ENCODE peak calls at places on chromosome 3, in nine cellular contexts. M is Peyer's patch, T is ascending aorta, Z is esophagus muscularis mucosa, O is uterus, W is IMR-90, B is pancreas, E is right cardiac atrium, H is aorta. L is an unnamed sample.
A peak's percentile ranks its signal among the peaks of the same experiment; 100 is the strongest.

GRCh38 chr3:160330111-160330510 is 68.9 kb downstream of the IFT80 start:
- DNase-seq in E (no peak), B (no peak), W (no peak), H (no peak), O (no peak), Z (no peak), T (no peak), M (no peak), L (no peak)

GRCh38 chr3:125187599-125187910 is 25.0 kb downstream of the SLC12A8 start:
- DNase-seq in Z (no peak), O (no peak), M (no peak), W (no peak), B (no peak), T (no peak), E (no peak), H (no peak), L (no peak)

GRCh38 chr3:141686477-141687280 is 51.4 kb upstream of the RNF7 start:
- DNase-seq in Z (no peak), H (peak; percentile 75), W (peak; percentile 72), M (no peak), O (peak; percentile 59), E (peak; percentile 87), B (no peak), T (peak; percentile 73), L (no peak)

GRCh38 chr3:126197854-126198584 is 17.6 kb upstream of the ALDH1L1 start:
- DNase-seq in H (peak; percentile 79), M (peak; percentile 50), T (peak; percentile 90), B (peak; percentile 74), Z (peak; percentile 95), W (peak; percentile 60), E (peak; percentile 64), O (peak; percentile 67), L (no peak)

GRCh38 chr3:58084788-58085543 is 76.7 kb downstream of the FLNB start:
- DNase-seq in T (peak; percentile 24), H (no peak), E (no peak), M (no peak), O (no peak), Z (no peak), B (no peak), W (no peak), L (no peak)

GRCh38 chr3:23926736-23927135 is 9.8 kb downstream of the RPL15 start:
- DNase-seq in Z (no peak), B (no peak), T (no peak), E (no peak), O (no peak), W (no peak), H (no peak), M (no peak), L (no peak)

GRCh38 chr3:120369000-120369399 is 19.8 kb upstream of the LRRC58 start:
- DNase-seq in Z (no peak), T (no peak), B (no peak), W (no peak), M (no peak), O (no peak), E (no peak), H (no peak), L (no peak)

GRCh38 chr3:104939196-104939595 is 427.5 kb upstream of the ALCAM start:
- DNase-seq in H (no peak), M (no peak), T (no peak), E (no peak), W (peak; percentile 44), O (no peak), Z (no peak), B (no peak), L (no peak)

GRCh38 chr3:187015903-187016638 is 85.7 kb downstream of the ST6GAL1 start:
- DNase-seq in E (no peak), B (no peak), M (peak; percentile 90), O (no peak), W (no peak), H (no peak), T (no peak), Z (no peak), L (no peak)

GRCh38 chr3:10228248-10228950 is 19.9 kb upstream of the TATDN2 start:
- DNase-seq in O (no peak), E (no peak), W (no peak), Z (no peak), H (no peak), T (no peak), B (no peak), M (no peak), L (no peak)

GRCh38 chr3:105228696-105229095 is 138.0 kb upstream of the ALCAM start:
- DNase-seq in B (no peak), O (no peak), T (no peak), E (no peak), Z (no peak), M (no peak), H (no peak), W (no peak), L (no peak)

GRCh38 chr3:177382944-177383343 is 185.7 kb upstream of the TBL1XR1 start:
- DNase-seq in B (no peak), M (no peak), W (no peak), T (no peak), H (no peak), Z (no peak), O (no peak), E (peak; percentile 76), L (no peak)

GRCh38 chr3:52651592-52651991 is 34.1 kb downstream of the PBRM1 start:
- DNase-seq in T (no peak), Z (no peak), W (no peak), M (no peak), E (no peak), B (no peak), O (no peak), H (no peak), L (no peak)

GRCh38 chr3:192869131-192870027 is 48.3 kb downstream of the MB21D2 start:
- DNase-seq in H (no peak), W (peak; percentile 67), T (peak; percentile 79), Z (no peak), B (no peak), E (peak; percentile 65), O (peak; percentile 25), M (no peak), L (no peak)

GRCh38 chr3:42014949-42015533 is 53.1 kb upstream of the ULK4 start:
- DNase-seq in E (peak; percentile 86), W (no peak), B (peak; percentile 23), O (peak; percentile 37), T (peak; percentile 82), M (peak; percentile 68), Z (no peak), H (peak; percentile 83), L (no peak)

GRCh38 chr3:42012378-42012934 is 50.6 kb upstream of the ULK4 start:
- DNase-seq in B (no peak), M (no peak), E (no peak), W (no peak), H (no peak), O (no peak), T (no peak), Z (no peak), L (no peak)

GRCh38 chr3:42013652-42014442 is 51.9 kb upstream of the ULK4 start:
- DNase-seq in B (peak; percentile 35), Z (no peak), O (peak; percentile 35), W (no peak), M (peak; percentile 38), E (peak; percentile 83), H (peak; percentile 58), T (no peak), L (no peak)

GRCh38 chr3:42012935-42013651 is 51.2 kb upstream of the ULK4 start:
- DNase-seq in O (peak; percentile 65), H (peak; percentile 84), M (peak; percentile 81), W (peak; percentile 51), E (peak; percentile 92), T (peak; percentile 83), B (peak; percentile 61), Z (no peak), L (no peak)

GRCh38 chr3:42014443-42014945 is 52.6 kb upstream of the ULK4 start:
- DNase-seq in T (no peak), E (no peak), O (no peak), W (no peak), Z (no peak), B (no peak), H (no peak), M (peak; percentile 57), L (no peak)
- H3K4me1 ChIP-seq in T (no peaks in the 10 kb centered on the region), E (peaks cover 6% of the 10 kb centered on the region), O (no peaks in the 10 kb centered on the region), W (peaks cover 10% of the 10 kb centered on the region), Z (peaks cover 58% of the 10 kb centered on the region), B (peaks cover 8% of the 10 kb centered on the region), H (no peaks in the 10 kb centered on the region), M (peaks cover 5% of the 10 kb centered on the region), L (peaks cover 16% of the 10 kb centered on the region)

GRCh38 chr3:132405188-132405587 is 12.1 kb upstream of the DNAJC13 start:
- DNase-seq in T (no peak), M (no peak), H (no peak), Z (no peak), E (no peak), O (no peak), B (no peak), W (no peak), L (no peak)
- H3K27ac ChIP-seq in T (no peak overlapping the region), M (no peak overlapping the region), H (no peak overlapping the region), Z (no peak overlapping the region), E (no peak overlapping the region), O (peak overlapping the region; percentile 13), B (no peak overlapping the region), W (no peak overlapping the region), L (no peak overlapping the region)

DNA sequence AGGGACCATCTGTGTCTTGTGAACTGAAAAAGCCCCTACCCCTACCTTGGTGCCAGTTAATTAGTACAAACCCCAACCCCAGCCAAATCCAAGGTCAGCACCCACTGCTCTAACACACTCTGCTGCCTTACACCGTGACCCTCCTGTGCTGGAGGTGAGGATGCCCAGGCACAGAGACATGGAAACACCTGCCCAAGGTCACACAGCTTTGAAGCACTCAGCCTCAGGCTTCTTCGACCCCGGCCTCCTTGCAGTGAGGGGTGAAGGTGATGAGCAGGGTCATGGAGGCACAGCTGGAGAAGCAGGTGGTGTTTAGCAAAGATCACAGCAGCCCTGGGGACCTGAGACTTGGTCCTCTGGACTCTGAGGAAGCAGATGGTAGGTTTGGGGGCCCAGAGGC is 39.0 kb upstream of the SLC6A6 start:
- DNase-seq in O (no peak), T (no peak), H (no peak), Z (no peak), M (no peak), B (no peak), E (no peak), W (no peak), L (no peak)
- H3K27me3 ChIP-seq in O (no peaks in the 10 kb centered on the region), T (no peaks in the 10 kb centered on the region), H (peaks cover 2% of the 10 kb centered on the region), Z (no peaks in the 10 kb centered on the region), M (no peaks in the 10 kb centered on the region), B (no peaks in the 10 kb centered on the region), E (no peaks in the 10 kb centered on the region), W (peaks cover 7% of the 10 kb centered on the region), L (no peaks in the 10 kb centered on the region)

GRCh38 chr3:151306168-151306810 is 10.3 kb downstream of the GPR87 start:
- DNase-seq in E (no peak), M (no peak), H (no peak), B (no peak), O (no peak), T (no peak), W (no peak), Z (peak; percentile 80), L (no peak)

GRCh38 chr3:151308089-151308488 is 8.5 kb downstream of the GPR87 start:
- DNase-seq in E (no peak), T (no peak), B (no peak), H (no peak), M (no peak), Z (peak; percentile 8), O (no peak), W (peak; percentile 60), L (no peak)

GRCh38 chr3:151307131-151307530 is 9.5 kb downstream of the GPR87 start:
- DNase-seq in O (no peak), T (no peak), Z (no peak), W (no peak), H (no peak), E (no peak), B (no peak), M (no peak), L (no peak)

GRCh38 chr3:151307583-151307982 is 9.0 kb downstream of the GPR87 start:
- DNase-seq in Z (peak; percentile 29), M (no peak), H (no peak), B (no peak), W (no peak), E (no peak), T (no peak), O (no peak), L (no peak)

GRCh38 chr3:151309566-151309965 is 7.1 kb downstream of the GPR87 start:
- DNase-seq in E (no peak), B (no peak), H (no peak), W (no peak), O (no peak), M (no peak), T (no peak), Z (peak; percentile 53), L (no peak)
- H3K4me1 ChIP-seq in E (peaks cover 1% of the 10 kb centered on the region), B (no peaks in the 10 kb centered on the region), H (peaks cover 4% of the 10 kb centered on the region), W (peaks cover 12% of the 10 kb centered on the region), O (no peaks in the 10 kb centered on the region), M (no peaks in the 10 kb centered on the region), T (no peaks in the 10 kb centered on the region), Z (peaks cover 10% of the 10 kb centered on the region), L (peaks cover 83% of the 10 kb centered on the region)

L was measured in RWPE2.